ENCODE peak calls at places on chromosomes 2 and 18, in ten cellular contexts. C, H, G, X, Z, F, S, V, P and U are unnamed samples.

GRCh38 chr2:11738589-11739436 is 7.6 kb upstream of the LPIN1 start:
- DNase-seq in H (peak), C (peak), X (peak), P (peak), V (peak), F (peak), S (peak), Z (no peak), G (peak), U (peak)

GRCh38 chr18:59649575-59649974 is 47.6 kb downstream of the CCBE1 start:
- DNase-seq in C (peak), P (no peak), X (no peak), Z (no peak), G (no peak), S (no peak), F (peak), V (no peak), H (no peak), U (peak)

GRCh38 chr2:209383212-209383611 is 40.6 kb upstream of the MAP2 start:
- DNase-seq in F (peak), C (peak), H (no peak), P (no peak), Z (no peak), V (no peak), S (no peak), G (peak), X (peak), U (peak)

GRCh38 chr2:173511942-173512341 is 157.3 kb downstream of the CDCA7 start:
- DNase-seq in S (no peak), G (peak), H (no peak), X (peak), V (peak), C (peak), Z (no peak), F (peak), P (no peak), U (no peak)

GRCh38 chr2:29879456-29879855 is 41.9 kb downstream of the ALK start:
- DNase-seq in G (no peak), X (no peak), Z (no peak), F (no peak), S (no peak), P (no peak), V (no peak), H (no peak), C (no peak), U (no peak)

GRCh38 chr2:166765141-166765540 is 123.1 kb upstream of the XIRP2 start:
- DNase-seq in F (peak), Z (no peak), X (no peak), H (no peak), P (no peak), G (no peak), C (peak), S (peak), V (no peak), U (no peak)

GRCh38 chr2:98088261-98088660 is 1.3 kb downstream of the VWA3B start:
- DNase-seq in G (no peak), V (peak), C (no peak), H (peak), X (no peak), P (no peak), S (no peak), F (no peak), Z (no peak), U (no peak)

GRCh38 chr2:74373189-74373588 is 6.9 kb downstream of the DCTN1 start:
- DNase-seq in C (no peak), F (no peak), Z (no peak), X (peak), P (no peak), H (peak), S (peak), G (peak), V (no peak), U (peak)

GRCh38 chr18:35088931-35089330 is 47.7 kb downstream of the MAPRE2 start:
- DNase-seq in F (peak), H (no peak), G (no peak), S (no peak), V (no peak), X (no peak), P (no peak), Z (no peak), C (peak), U (no peak)

GRCh38 chr2:31822587-31822986 is 188.2 kb downstream of the MEMO1 start:
- DNase-seq in V (no peak), X (no peak), G (no peak), C (no peak), H (no peak), S (peak), F (no peak), P (no peak), Z (no peak), U (no peak)

GRCh38 chr2:85602476-85603234 is at the start of gene TMEM150A:
- DNase-seq in P (peak), H (peak), C (peak), S (peak), G (peak), V (peak), F (peak), Z (peak), X (peak), U (peak)

GRCh38 chr18:60984496-60984895 is 348.7 kb upstream of the CDH20 start:
- DNase-seq in Z (no peak), H (no peak), V (no peak), X (peak), C (peak), S (no peak), G (peak), P (no peak), F (peak), U (peak)

GRCh38 chr18:21955757-21956652 is 213.4 kb upstream of the GATA6 start:
- DNase-seq in C (peak), Z (peak), P (peak), G (peak), S (peak), X (peak), H (peak), V (peak), F (peak), U (peak)
- TF ChIP-seq CTCF in C (peak), Z (peak), P (peak), G (peak), S (peak), X (peak), H (peak), V (peak), F (peak), U (peak)

DNA sequence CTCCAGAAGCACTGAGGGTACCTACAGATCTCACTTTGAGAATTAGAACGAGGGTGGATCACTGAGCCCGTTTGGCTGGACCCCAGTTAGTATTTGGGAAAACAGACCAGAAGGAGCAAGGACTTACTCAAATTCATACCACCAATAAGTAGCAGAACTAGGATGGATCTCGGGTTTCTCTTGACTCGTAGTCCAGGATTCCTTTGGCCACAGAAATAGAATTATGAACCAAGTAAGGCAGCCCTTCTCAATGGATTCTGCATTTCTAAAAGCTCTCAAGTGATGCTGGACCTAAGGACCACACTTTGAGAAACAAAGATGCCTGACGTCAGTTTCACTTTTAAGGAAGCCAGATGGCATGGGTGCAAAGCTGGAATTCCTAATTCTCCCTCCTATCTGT is 153.0 kb downstream of the KLHL29 start:
- DNase-seq in V (no peak), Z (no peak), S (no peak), H (no peak), G (no peak), C (no peak), X (peak), P (no peak), F (peak), U (peak)
- TF ChIP-seq CTCF in V (no peak), Z (no peak), S (no peak), H (no peak), G (no peak), C (no peak), X (no peak), P (no peak), F (no peak), U (no peak)

DNA sequence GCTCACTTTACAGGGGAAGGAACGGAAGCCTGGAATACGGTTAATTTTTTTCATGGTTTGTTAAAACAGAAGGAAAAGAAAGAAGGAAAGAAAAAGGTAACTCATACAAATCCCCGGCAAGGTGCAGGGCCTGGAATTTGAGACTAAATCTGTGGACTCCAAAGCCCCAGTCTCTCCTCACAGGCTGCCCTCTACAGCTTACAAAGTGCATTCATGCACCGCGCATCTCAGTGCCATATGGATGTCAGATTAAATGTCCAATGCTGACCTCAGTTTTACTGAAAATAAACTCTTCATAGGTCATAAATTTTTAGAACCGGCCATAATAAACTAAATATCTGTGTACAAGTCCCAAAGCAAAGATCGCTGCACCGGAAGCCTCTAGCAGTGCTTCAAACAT is 17.8 kb downstream of the ST6GAL2 start:
- DNase-seq in C (no peak), H (no peak), F (no peak), Z (no peak), X (no peak), P (no peak), S (peak), G (no peak), V (no peak), U (no peak)
- TF ChIP-seq CTCF in C (no peak), H (no peak), F (peak), Z (peak), X (no peak), P (peak), S (peak), G (no peak), V (no peak), U (peak)

DNA sequence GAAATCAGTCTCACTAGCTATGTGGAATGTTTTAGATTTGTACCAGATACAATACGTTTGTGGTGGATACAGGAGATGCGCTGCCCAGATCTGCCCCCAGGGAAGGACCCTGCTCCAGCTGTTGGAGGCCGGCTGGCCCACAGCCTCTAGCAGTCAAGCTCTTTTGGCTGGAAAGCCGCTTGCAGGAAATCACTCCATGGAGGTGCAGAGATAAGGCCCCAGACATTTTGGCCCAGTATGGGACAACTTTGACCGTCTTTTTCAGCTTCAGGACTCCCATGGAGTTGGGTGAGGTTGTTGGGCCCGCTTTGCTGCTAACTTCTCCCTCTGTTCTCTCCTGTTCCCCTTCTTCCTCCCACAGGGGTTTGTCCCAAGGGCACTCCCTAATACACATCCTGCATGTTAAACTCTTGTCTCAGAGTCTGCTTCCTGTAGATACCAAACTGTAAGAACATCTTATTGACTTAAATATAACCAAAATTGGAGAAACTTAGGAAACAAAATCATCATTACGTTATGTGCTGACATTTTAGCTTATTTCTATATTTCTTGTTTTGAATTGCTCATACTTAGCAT is 1.7 kb upstream of the QPCT start:
- DNase-seq in H (no peak), X (no peak), S (no peak), G (peak), C (no peak), Z (no peak), V (no peak), P (peak), F (no peak), U (no peak)
- TF ChIP-seq CTCF in H (no peak), X (no peak), S (no peak), G (no peak), C (no peak), Z (no peak), V (no peak), P (no peak), F (no peak), U (no peak)

GRCh38 chr2:26471766-26472706 is 5.9 kb downstream of the OTOF start:
- DNase-seq in F (no peak), S (no peak), C (no peak), V (no peak), P (peak), G (no peak), Z (no peak), X (no peak), H (no peak), U (no peak)
- TF ChIP-seq CTCF in F (no peak), S (no peak), C (no peak), V (peak), P (peak), G (no peak), Z (peak), X (no peak), H (no peak), U (peak)

GRCh38 chr18:62324917-62325805 is at the start of gene TNFRSF11A:
- DNase-seq in H (peak), S (peak), P (peak), V (peak), G (no peak), C (no peak), X (no peak), Z (no peak), F (no peak), U (peak)
- TF ChIP-seq CTCF in H (peak), S (peak), P (peak), V (peak), G (peak), C (no peak), X (peak), Z (peak), F (no peak), U (no peak)

DNA sequence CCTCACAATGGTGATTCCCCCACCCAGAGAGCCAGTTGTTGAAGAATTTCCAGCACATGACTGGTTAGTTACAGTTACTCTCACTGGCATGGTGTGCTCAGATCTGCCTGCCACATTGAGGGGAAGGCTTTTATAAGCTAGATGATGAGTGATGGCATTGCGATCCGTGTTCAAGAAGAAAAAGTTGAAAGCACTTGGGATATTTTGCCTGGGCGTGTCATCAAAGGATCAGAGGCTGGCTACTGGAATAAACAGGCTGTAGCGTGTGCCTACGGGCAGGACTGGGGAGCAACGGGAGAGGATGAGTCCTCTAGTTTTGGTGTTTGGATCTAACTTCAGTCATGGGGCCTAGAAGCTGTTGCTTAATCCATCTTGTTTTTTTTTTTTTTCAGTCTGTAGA is 175.0 kb downstream of the SETBP1 start:
- DNase-seq in P (no peak), H (no peak), S (no peak), C (no peak), Z (no peak), F (no peak), V (no peak), X (no peak), G (no peak), U (no peak)
- TF ChIP-seq CTCF in P (no peak), H (no peak), S (no peak), C (no peak), Z (no peak), F (no peak), V (no peak), X (no peak), G (no peak), U (no peak)